ENCODE peak calls at places on chromosomes 11 and 22, in eight cellular contexts. F, Z, X, S, H, L, K and G are unnamed samples.

GRCh38 chr11:103295704-103296103 is 186.5 kb downstream of the DYNC2H1 start:
- DNase-seq in S (no peak), F (peak), Z (no peak), H (no peak), L (no peak), X (no peak), K (no peak), G (no peak)

GRCh38 chr22:50686794-50687193 is 14.2 kb downstream of the SHANK3 start:
- DNase-seq in K (no peak), H (no peak), X (no peak), L (peak), Z (no peak), S (no peak), F (no peak), G (no peak)

GRCh38 chr22:17627961-17628303 is 617 bp downstream of the ATP6V1E1 start:
- DNase-seq in F (no peak), K (no peak), L (no peak), X (no peak), Z (no peak), S (no peak), H (no peak), G (no peak)

GRCh38 chr22:42340695-42341383 is 70.4 kb upstream of the TCF20 start:
- DNase-seq in F (no peak), Z (no peak), H (no peak), L (no peak), S (no peak), X (no peak), K (no peak), G (no peak)

GRCh38 chr11:8045839-8046238 is 35.2 kb upstream of the TUB start:
- DNase-seq in K (no peak), Z (no peak), H (no peak), S (no peak), F (no peak), X (peak), L (no peak), G (no peak)

GRCh38 chr22:30421695-30422480 is 3.7 kb upstream of the MTFP1 start:
- DNase-seq in Z (no peak), L (no peak), X (no peak), F (no peak), K (peak), H (no peak), S (no peak), G (no peak)

GRCh38 chr11:6006395-6006794 is 351 bp downstream of the OR56A4 start:
- DNase-seq in S (no peak), L (no peak), K (no peak), Z (no peak), F (no peak), H (no peak), X (no peak), G (no peak)

GRCh38 chr11:27642954-27643353 is 57.3 kb downstream of the BDNF start:
- DNase-seq in F (peak), X (no peak), K (no peak), Z (no peak), L (no peak), H (no peak), S (no peak), G (no peak)

GRCh38 chr11:104609297-104609696 is 289.0 kb downstream of the CASP12 start:
- DNase-seq in X (no peak), H (peak), L (peak), S (no peak), F (peak), Z (no peak), K (no peak), G (peak)

GRCh38 chr11:12764187-12764914 is 90.1 kb downstream of the TEAD1 start:
- DNase-seq in K (peak), H (no peak), L (no peak), F (no peak), X (no peak), S (no peak), Z (no peak), G (no peak)

GRCh38 chr11:74055938-74056337 is 47.1 kb upstream of the UCP3 start:
- DNase-seq in H (peak), Z (no peak), S (no peak), F (no peak), X (no peak), L (no peak), K (no peak), G (peak)

GRCh38 chr11:101686514-101686913 is 102.7 kb upstream of the TRPC6 start:
- DNase-seq in H (peak), K (no peak), Z (no peak), S (no peak), L (no peak), F (peak), X (no peak), G (no peak)

GRCh38 chr11:78941226-78941851 is 366.7 kb upstream of the NARS2 start:
- DNase-seq in K (no peak), L (no peak), Z (no peak), F (no peak), H (no peak), S (no peak), X (no peak), G (no peak)

GRCh38 chr11:61551630-61552029 is 29.2 kb downstream of the SYT7 start:
- DNase-seq in H (peak), K (no peak), L (no peak), F (peak), S (no peak), X (no peak), Z (peak), G (peak)

GRCh38 chr11:67044496-67044895 is 12.2 kb upstream of the RHOD start:
- DNase-seq in H (peak), F (no peak), X (no peak), Z (no peak), S (no peak), K (no peak), L (no peak), G (no peak)

GRCh38 chr22:23061471-23062280 is 8.6 kb upstream of the GNAZ start:
- DNase-seq in F (no peak), H (no peak), Z (peak), L (no peak), S (no peak), K (no peak), X (peak), G (no peak)

GRCh38 chr11:70707821-70708220 is 309.5 kb downstream of the CTTN start:
- DNase-seq in S (no peak), K (no peak), H (no peak), Z (no peak), F (no peak), X (no peak), L (no peak), G (no peak)

GRCh38 chr11:117691206-117691490 is 105.9 kb downstream of the DSCAML1 start:
- DNase-seq in X (no peak), K (no peak), H (no peak), Z (no peak), S (no peak), L (no peak), F (no peak), G (no peak)

GRCh38 chr22:28843633-28844032 is 39.7 kb upstream of the ZNRF3 start:
- DNase-seq in K (no peak), F (no peak), S (no peak), X (no peak), L (no peak), Z (no peak), H (no peak), G (no peak)

GRCh38 chr11:84117394-84117793 is 831.2 kb upstream of the CCDC90B start:
- DNase-seq in K (no peak), Z (no peak), F (no peak), H (peak), S (no peak), L (no peak), X (no peak), G (no peak)

GRCh38 chr11:20026629-20027545 is 133.4 kb downstream of the DBX1 start:
- DNase-seq in X (no peak), S (no peak), H (no peak), K (no peak), Z (peak), L (no peak), F (no peak), G (no peak)

GRCh38 chr11:101759771-101760450 is 154.9 kb upstream of the CEP126 start:
- DNase-seq in Z (no peak), H (peak), X (no peak), F (peak), L (no peak), S (no peak), K (no peak), G (no peak)

GRCh38 chr11:108886608-108887007 is 221.7 kb downstream of the DDX10 start:
- DNase-seq in F (peak), K (no peak), Z (no peak), X (no peak), H (peak), S (no peak), L (no peak), G (no peak)

GRCh38 chr22:25187469-25187868 is 12.2 kb upstream of the CRYBB3 start:
- DNase-seq in L (no peak), S (no peak), K (no peak), Z (no peak), H (no peak), F (no peak), X (no peak), G (no peak)

DNA sequence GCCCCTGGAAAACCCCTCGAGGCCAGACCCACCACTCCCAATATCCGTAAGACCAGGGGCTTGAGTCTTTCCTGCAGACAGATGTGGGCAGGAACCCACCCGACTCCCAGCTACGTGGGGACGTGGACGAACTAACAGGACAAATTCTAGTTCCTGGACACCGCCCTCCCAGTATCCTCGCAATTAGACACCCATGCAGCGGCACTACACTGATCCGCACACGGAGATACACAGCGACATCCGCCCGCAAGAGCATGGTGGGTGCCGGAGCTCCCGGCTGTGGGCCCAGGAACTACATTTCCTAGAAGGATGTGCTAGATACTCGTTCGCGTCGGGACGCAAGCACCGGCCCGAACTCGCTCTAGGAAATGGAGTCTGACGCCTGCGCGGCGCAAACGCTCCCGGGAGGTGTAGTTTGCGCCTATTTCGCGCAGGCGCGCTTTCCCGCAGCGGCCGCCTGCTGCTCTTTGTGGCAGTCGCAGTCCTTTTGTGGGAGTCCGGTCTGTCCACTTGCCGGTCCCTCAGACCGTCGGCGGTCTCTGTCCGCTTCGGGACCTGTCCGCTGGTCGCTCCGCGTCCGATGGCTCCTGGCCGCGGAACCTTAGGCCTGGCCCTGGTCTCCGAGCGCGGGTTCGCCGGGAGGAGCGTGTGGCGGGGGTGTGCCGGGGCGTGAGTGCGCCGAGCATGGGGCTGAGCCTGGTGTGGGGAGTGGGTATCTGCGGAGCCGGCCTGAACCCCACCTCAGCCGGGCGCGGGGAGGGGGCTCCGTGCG is at the start of gene ZNF74:
- DNase-seq in K (peak), Z (peak), S (peak), L (peak), F (peak), H (peak), X (peak), G (peak)
- TF ChIP-seq POLR2A in K (no peak), Z (no peak), S (peak), L (peak), F (peak), H (peak), X (peak), G (peak)

DNA sequence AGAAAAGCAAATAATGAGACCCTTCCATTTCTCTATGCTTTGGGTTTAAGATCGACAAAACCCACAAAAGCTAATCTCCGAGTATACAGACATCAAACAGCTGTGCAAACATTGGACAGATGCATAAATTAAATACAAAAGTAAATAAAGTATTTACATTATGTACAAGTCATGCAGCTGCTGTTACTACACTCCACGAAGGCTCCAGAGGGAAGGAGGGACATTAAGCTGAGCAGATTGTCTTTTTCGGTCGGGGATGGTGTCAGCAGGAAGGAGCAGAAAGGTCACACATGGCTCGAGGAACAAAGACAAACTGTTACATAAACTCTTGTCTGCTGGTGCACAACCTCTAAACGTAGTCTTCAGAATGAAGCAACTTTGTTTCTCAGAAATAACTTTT is 88.8 kb upstream of the BARX2 start:
- DNase-seq in L (no peak), H (peak), F (no peak), S (no peak), K (no peak), X (no peak), Z (no peak), G (no peak)
- TF ChIP-seq POLR2A in L (no peak), H (no peak), F (no peak), S (no peak), K (no peak), X (no peak), Z (no peak), G (no peak)

DNA sequence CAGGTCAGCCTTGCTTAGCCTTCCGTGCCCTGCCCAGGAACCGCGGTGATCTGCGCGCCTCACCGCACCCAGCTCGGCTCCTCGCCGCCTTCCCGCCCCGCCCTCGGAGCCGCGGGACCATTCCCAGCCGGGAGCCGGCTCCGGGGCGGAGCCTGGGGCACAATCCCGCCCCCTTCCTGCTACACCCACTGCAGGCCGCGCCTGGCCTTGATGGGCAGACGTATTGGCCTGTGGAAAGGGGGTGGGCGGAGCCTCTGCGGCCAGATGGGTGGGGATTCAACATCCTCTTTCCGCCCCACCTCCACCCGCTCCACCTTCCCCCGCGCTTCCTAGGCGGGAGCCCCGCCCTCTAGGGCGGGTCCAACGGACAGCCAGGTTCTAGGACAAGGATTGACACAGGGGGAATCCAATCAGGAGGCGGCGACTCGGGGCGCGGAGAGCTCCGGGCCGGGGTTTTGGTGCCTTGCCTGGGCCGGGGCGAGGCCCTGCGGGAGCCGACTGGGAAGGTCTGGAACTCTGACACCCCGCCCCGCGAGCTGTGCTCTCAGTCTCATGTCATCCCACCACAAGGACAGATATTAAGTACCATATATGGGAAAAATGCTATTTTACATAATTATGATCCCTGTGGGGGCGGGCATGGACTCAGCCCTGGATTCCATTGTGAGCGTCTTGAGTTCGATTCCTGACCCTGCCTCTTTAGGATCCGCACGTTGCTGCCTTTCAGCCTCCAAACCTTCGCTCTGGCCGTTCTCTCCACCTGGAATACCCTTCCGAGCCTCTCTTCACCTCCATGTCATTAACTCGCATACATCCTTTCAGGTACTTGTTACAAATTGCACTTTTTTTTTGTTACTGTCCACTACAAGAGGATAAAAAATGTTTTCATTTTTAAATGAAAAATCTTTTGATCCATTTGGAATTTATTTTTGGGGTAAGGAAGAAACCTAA is at the start of gene MYH9:
- DNase-seq in F (peak), H (peak), X (peak), S (peak), K (peak), L (peak), Z (peak), G (peak)
- TF ChIP-seq POLR2A in F (peak), H (peak), X (peak), S (peak), K (peak), L (peak), Z (no peak), G (peak)

DNA sequence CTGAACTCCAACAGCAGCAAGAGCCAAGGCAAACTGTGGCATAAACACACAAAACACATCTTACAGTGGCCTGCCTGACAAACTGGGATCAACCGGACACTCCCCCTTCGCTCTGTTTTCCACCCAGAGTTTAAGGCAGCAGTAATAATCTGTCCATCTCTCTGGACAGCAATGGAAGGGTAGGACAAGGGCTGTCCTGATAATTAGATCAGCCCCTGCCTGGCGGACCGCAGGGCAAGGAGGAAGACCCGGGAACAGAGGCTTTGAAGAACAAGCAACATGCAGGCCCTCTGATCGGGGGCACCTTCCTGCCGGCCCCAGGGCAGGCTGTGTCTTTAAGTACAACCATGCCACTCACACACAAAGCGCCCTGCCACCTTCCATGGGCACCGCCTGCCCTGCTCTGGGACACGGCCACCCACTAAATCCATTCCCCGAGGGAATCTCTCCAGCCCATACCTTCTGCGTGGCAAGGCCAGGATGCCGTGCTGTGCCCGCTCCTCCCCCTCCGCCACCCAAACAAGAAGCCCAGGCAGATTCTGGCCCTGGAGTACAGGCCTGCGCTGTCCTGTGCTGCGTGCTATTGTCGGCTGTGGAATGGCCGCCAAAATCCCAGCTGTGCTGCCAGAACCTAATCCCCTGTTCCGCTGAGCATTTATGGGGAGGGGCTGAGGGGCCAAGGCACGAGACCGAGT is 38.8 kb downstream of the NUMA1 start:
- DNase-seq in Z (peak), H (peak), X (peak), K (peak), L (no peak), F (peak), S (peak), G (peak)
- TF ChIP-seq POLR2A in Z (no peak), H (peak), X (peak), K (no peak), L (peak), F (peak), S (no peak), G (peak)

DNA sequence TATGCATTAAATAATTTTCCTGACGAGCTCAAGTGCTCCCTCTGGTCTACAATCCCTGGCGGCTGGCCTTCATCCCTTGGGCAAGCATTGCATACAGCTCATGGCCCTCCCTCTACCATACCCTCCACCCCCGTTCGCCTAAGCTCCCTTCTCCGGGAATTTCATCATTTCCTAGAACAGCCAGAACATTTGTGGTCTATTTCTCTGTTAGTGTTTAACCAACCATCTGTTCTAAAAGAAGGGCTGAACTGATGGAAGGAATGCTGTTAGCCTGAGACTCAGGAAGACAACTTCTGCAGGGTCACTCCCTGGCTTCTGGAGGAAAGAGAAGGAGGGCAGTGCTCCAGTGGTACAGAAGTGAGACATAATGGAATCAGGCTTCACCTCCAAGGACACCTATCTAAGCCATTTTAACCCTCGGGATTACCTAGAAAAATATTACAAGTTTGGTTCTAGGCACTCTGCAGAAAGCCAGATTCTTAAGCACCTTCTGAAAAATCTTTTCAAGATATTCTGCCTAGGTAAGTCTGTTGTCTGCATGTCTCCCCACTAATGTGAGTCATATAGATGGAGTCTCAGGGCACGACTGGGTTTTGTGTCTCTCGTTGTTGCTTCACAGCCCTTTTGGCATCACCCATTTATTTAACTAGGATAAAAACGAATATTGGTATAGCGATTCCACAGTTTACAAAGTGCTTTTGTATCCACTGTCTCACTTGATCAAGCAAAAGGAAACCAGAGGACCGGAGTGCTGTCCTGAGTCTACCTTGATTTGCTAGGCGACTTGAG is at the start of gene NNMT:
- DNase-seq in X (peak), Z (peak), S (peak), L (no peak), H (peak), K (no peak), F (peak), G (no peak)
- TF ChIP-seq POLR2A in X (peak), Z (no peak), S (peak), L (no peak), H (peak), K (no peak), F (no peak), G (peak)

DNA sequence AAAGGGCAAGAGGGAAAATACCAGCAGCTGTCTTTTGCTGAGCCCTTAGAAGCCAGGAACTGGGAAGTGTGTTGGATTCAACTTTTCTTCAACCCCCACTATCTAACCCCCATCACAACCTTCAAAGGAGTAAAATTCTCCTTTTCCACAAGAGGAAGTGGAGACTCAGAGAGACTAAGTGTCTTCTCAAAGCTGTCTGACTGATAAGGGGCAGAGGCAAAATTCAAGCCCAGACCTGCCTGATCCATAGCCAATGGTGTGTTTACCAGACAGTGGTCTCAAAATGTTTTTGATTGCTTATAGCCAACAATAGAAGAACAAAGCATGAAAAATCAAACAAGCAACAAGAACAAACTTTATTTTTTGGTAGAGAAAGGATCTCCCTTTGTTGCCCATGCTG is 707.0 kb downstream of the NTM start:
- DNase-seq in L (no peak), S (no peak), H (no peak), K (no peak), Z (no peak), X (no peak), F (no peak), G (no peak)
- TF ChIP-seq POLR2A in L (no peak), S (no peak), H (no peak), K (no peak), Z (no peak), X (no peak), F (no peak), G (no peak)